ENCODE peak calls at places on chromosome 1, in nine cellular contexts. W is fibroblast of pulmonary artery, U is dorsolateral prefrontal cortex, Y is progenitor cell of endocrine pancreas, K is head of caudate nucleus, C is heart left ventricle, V is heart right ventricle, B is occipital lobe, H is cardiac muscle cell. Z is an unnamed sample.

GRCh38 chr1:159030865-159031472 is 21.3 kb downstream of the IFI16 start:
- DNase-seq in H (no peak), U (no peak), C (no peak), Y (no peak), K (no peak), W (no peak), B (no peak), V (no peak), Z (no peak)

GRCh38 chr1:80367058-80367457 is 1360.5 kb upstream of the ADGRL4 start:
- DNase-seq in U (no peak), V (no peak), H (peak), B (no peak), C (no peak), Y (no peak), W (no peak), K (no peak), Z (no peak)

GRCh38 chr1:227893696-227894305 is 53.9 kb downstream of the WNT9A start:
- DNase-seq in B (no peak), K (peak), W (no peak), C (no peak), H (no peak), U (peak), V (no peak), Y (peak), Z (no peak)

GRCh38 chr1:241356519-241357365 is at the start of gene RGS7:
- DNase-seq in K (peak), U (peak), W (peak), B (peak), V (peak), H (peak), Y (peak), C (peak), Z (peak)

GRCh38 chr1:157852476-157852875 is 10.9 kb upstream of the CD5L start:
- DNase-seq in V (no peak), Y (no peak), C (no peak), U (no peak), W (no peak), K (no peak), H (no peak), B (no peak), Z (no peak)

GRCh38 chr1:184366992-184367391 is 19.8 kb upstream of the C1orf21 start:
- DNase-seq in W (peak), V (no peak), H (no peak), C (no peak), B (no peak), Y (no peak), K (no peak), U (no peak), Z (no peak)

GRCh38 chr1:154809436-154810413 is 60.4 kb downstream of the KCNN3 start:
- DNase-seq in W (peak), B (no peak), V (no peak), Y (no peak), H (no peak), C (no peak), K (no peak), U (no peak), Z (no peak)

GRCh38 chr1:207312604-207312920 is 8.9 kb upstream of the CD55 start:
- DNase-seq in U (no peak), H (no peak), K (no peak), V (no peak), B (no peak), Y (no peak), W (no peak), C (no peak), Z (no peak)

GRCh38 chr1:217681806-217682205 is 50.7 kb downstream of the SPATA17 start:
- DNase-seq in U (no peak), K (no peak), C (no peak), W (no peak), B (no peak), H (no peak), Y (no peak), V (no peak), Z (no peak)

GRCh38 chr1:65362545-65362944 is 53.2 kb downstream of the DNAJC6 start:
- DNase-seq in Y (no peak), K (no peak), V (no peak), U (no peak), W (no peak), H (no peak), C (no peak), B (no peak), Z (no peak)

GRCh38 chr1:42873670-42874069 is 27.3 kb downstream of the ZNF691 start:
- DNase-seq in Y (no peak), K (no peak), V (no peak), H (no peak), W (no peak), B (no peak), C (no peak), U (no peak), Z (no peak)

GRCh38 chr1:193019442-193020026 is 39.6 kb downstream of the UCHL5 start:
- DNase-seq in W (peak), V (peak), H (peak), K (no peak), C (no peak), Y (no peak), B (no peak), U (no peak), Z (no peak)

GRCh38 chr1:226549094-226549936 is 751 bp downstream of the STUM start:
- DNase-seq in U (no peak), C (no peak), K (no peak), V (no peak), B (no peak), Y (no peak), H (no peak), W (no peak), Z (no peak)

GRCh38 chr1:181630838-181631237 is 147.5 kb downstream of the CACNA1E start:
- DNase-seq in W (no peak), B (no peak), C (no peak), U (no peak), V (no peak), K (no peak), Y (no peak), H (no peak), Z (no peak)

Z was measured in substantia nigra.